ENCODE peak calls at places on chromosomes 6 and 20, in five cellular contexts. C, F, S, Q and A are unnamed samples.

GRCh38 chr20:1619861-1620444 is at the start of gene SIRPB1:
- ATAC-seq in C (no peak), F (peak; percentile 77), S (no peak), Q (no peak), A (no peak)

GRCh38 chr20:14928083-14928482 is 590.7 kb upstream of the FLRT3 start:
- ATAC-seq in C (no peak), F (no peak), S (no peak), Q (no peak), A (no peak)

GRCh38 chr6:15304337-15305078 is 58.6 kb downstream of the JARID2 start:
- ATAC-seq in C (peak; percentile 48), F (no peak), S (no peak), Q (no peak), A (no peak)

GRCh38 chr20:37257530-37257929 is 4.1 kb downstream of the GHRH start:
- ATAC-seq in C (no peak), F (no peak), S (no peak), Q (no peak), A (no peak)

GRCh38 chr6:88512951-88513350 is 346.8 kb upstream of the CNR1 start:
- ATAC-seq in C (no peak), F (no peak), S (no peak), Q (no peak), A (no peak)

GRCh38 chr6:149169761-149170359 is 147.7 kb upstream of the TAB2 start:
- ATAC-seq in C (peak; percentile 31), F (no peak), S (peak; percentile 55), Q (no peak), A (peak; percentile 80)

GRCh38 chr20:884983-885952 is 30.9 kb downstream of the ANGPT4 start:
- ATAC-seq in C (peak; percentile 57), F (peak; percentile 34), S (no peak), Q (no peak), A (no peak)

GRCh38 chr20:32972181-32973076 is 31.8 kb downstream of the SUN5 start:
- ATAC-seq in C (peak; percentile 44), F (no peak), S (no peak), Q (no peak), A (no peak)

GRCh38 chr6:142929751-142930358 is 15.1 kb downstream of the HIVEP2 start:
- ATAC-seq in C (no peak), F (no peak), S (no peak), Q (no peak), A (no peak)

GRCh38 chr20:39358052-39358451 is 395.9 kb downstream of the DHX35 start:
- ATAC-seq in C (no peak), F (peak; percentile 76), S (no peak), Q (no peak), A (peak; percentile 75)

GRCh38 chr6:140537834-140538680 is 1163.6 kb upstream of the CITED2 start:
- ATAC-seq in C (no peak), F (peak; percentile 92), S (no peak), Q (peak; percentile 98), A (peak; percentile 87)

GRCh38 chr6:157561929-157562810 is 181.2 kb downstream of the ZDHHC14 start:
- ATAC-seq in C (no peak), F (no peak), S (no peak), Q (peak; percentile 22), A (no peak)

GRCh38 chr20:50015636-50015992 is 32.8 kb downstream of the SNAI1 start:
- ATAC-seq in C (no peak), F (no peak), S (no peak), Q (no peak), A (no peak)

GRCh38 chr6:41371992-41372525 is 36.7 kb downstream of the NCR2 start:
- ATAC-seq in C (no peak), F (peak; percentile 38), S (no peak), Q (peak; percentile 35), A (no peak)

GRCh38 chr20:57428611-57429496 is 37.7 kb downstream of the RBM38 start:
- ATAC-seq in C (no peak), F (no peak), S (no peak), Q (no peak), A (no peak)

GRCh38 chr6:137230547-137230946 is 11.4 kb upstream of the IFNGR1 start:
- ATAC-seq in C (peak; percentile 41), F (peak; percentile 38), S (no peak), Q (no peak), A (no peak)

GRCh38 chr6:44674226-44675155 is 287.0 kb downstream of the CDC5L start:
- ATAC-seq in C (no peak), F (no peak), S (peak; percentile 62), Q (peak; percentile 42), A (no peak)

GRCh38 chr20:19974621-19975435 is 42.3 kb upstream of the NAA20 start:
- ATAC-seq in C (no peak), F (peak; percentile 86), S (no peak), Q (peak; percentile 71), A (peak; percentile 90)

GRCh38 chr6:164130151-164130550 is 715.6 kb downstream of the QKI start:
- ATAC-seq in C (no peak), F (no peak), S (no peak), Q (no peak), A (no peak)

GRCh38 chr6:45310118-45310788 is 17.9 kb upstream of the RUNX2 start:
- ATAC-seq in C (no peak), F (no peak), S (no peak), Q (no peak), A (no peak)

GRCh38 chr6:89161326-89162046 is 15.6 kb downstream of the PM20D2 start:
- ATAC-seq in C (peak; percentile 74), F (peak; percentile 34), S (no peak), Q (no peak), A (peak; percentile 75)

GRCh38 chr20:32510120-32510600 is 75.0 kb downstream of the NOL4L start:
- ATAC-seq in C (no peak), F (no peak), S (no peak), Q (no peak), A (no peak)

GRCh38 chr20:18132663-18133062 is 5.0 kb upstream of the KAT14 start:
- ATAC-seq in C (no peak), F (no peak), S (no peak), Q (no peak), A (no peak)

GRCh38 chr20:18138266-18138582 is 561 bp downstream of the KAT14 start:
- ATAC-seq in C (peak; percentile 77), F (no peak), S (peak; percentile 62), Q (peak; percentile 72), A (peak; percentile 45)

GRCh38 chr20:18137412-18138265 is at the start of the genes KAT14 and PET117:
- ATAC-seq in C (peak; percentile 95), F (peak; percentile 100), S (peak; percentile 90), Q (peak; percentile 97), A (peak; percentile 97)

GRCh38 chr20:18138639-18139583 is 1.2 kb downstream of the KAT14 start:
- ATAC-seq in C (no peak), F (no peak), S (no peak), Q (no peak), A (no peak)

GRCh38 chr20:18133962-18134361 is 3.7 kb upstream of the KAT14 start:
- ATAC-seq in C (no peak), F (no peak), S (no peak), Q (no peak), A (no peak)
- TF ChIP-seq POLR2AphosphoS5 in C (no peak), F (no peak), S (no peak), Q (no peak), A (no peak)

DNA sequence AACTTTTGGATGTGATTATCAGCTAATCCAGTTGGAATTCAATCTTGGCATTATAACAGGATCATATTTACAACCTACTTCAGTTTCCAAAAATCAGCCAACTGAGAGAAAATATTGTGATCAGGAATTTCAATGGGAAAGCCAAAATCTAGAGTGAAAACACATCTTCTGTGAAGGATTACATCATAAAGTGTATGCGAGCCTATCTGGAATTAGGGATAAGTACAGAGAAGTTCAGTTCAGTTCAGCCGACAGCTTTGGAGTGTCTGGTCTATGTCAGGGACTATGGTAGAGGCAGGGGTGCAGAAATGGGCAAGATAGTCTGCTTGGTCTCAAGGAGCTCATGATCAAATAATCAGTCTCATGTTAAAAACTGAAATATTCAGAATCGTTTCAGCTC is 12.3 kb upstream of the PRIM2 start:
- ATAC-seq in C (no peak), F (peak; percentile 82), S (no peak), Q (no peak), A (peak; percentile 28)
- TF ChIP-seq POLR2AphosphoS5 in C (no peak), F (no peak), S (no peak), Q (no peak), A (peak; percentile 59)

DNA sequence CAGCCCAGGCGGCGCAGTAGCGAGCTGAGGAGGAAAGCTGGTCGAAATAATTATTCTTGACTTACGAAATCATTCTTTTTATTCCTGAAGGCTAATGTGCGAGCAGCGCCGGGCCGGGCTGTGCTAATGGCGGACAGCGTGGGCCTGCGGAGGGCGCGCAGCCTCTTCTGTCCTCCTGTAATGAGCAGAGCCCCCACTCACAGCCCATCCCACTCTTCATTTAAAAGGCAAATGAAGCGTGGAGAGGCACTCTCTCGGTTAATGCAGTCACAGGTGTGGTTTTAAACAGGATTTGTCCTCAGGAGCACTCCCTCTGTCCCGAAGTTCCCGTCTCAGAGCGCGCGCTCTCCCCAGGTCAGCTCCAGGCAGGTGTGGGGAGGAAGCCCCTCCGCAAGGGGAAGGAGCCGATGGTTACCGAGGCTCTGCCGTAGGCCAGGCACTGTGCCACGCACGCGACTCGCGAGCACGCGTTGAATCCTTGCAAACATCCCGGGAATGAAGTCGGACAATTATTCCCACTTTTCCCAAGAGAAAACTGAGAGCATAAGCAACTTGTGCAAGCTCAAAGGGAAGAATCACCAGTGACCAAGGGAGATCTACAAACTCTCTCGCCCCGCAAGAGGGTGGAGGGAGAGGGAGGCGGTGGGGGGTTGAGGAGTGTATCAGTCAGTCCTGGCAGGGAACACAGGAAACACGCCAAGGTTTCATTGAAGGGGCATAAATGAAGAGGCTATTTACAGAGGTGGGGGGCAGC is 35.5 kb upstream of the ZFAND3 start:
- ATAC-seq in C (peak; percentile 27), F (peak; percentile 76), S (no peak), Q (no peak), A (peak; percentile 76)
- TF ChIP-seq POLR2AphosphoS5 in C (no peak), F (no peak), S (no peak), Q (no peak), A (no peak)

GRCh38 chr6:112237644-112238043 is 16.7 kb downstream of the LAMA4 start:
- ATAC-seq in C (no peak), F (peak; percentile 62), S (no peak), Q (no peak), A (peak; percentile 85)
- TF ChIP-seq POLR2AphosphoS5 in C (no peak), F (no peak), S (no peak), Q (no peak), A (peak; percentile 91)